ENCODE peak calls at places on chromosomes 16 and 17, in four cellular contexts. S is IMR-90, F is A549, E is K562. P is an unnamed sample.

GRCh38 chr16:84194018-84194417 is 3.1 kb downstream of the ADAD2 start:
- DNase-seq in S (no peak), F (no peak), E (no peak), P (no peak)

GRCh38 chr17:2192367-2193028 is 111.1 kb downstream of the SMG6 start:
- DNase-seq in S (peak), F (peak), E (peak), P (no peak)

GRCh38 chr17:36474571-36474970 is 11.9 kb upstream of the ZNHIT3 start:
- DNase-seq in S (no peak), F (no peak), E (no peak), P (no peak)

GRCh38 chr16:55257971-55258613 is 65.9 kb upstream of the IRX6 start:
- DNase-seq in S (peak), F (peak), E (peak), P (peak)

GRCh38 chr16:64589836-64590235 is 532.0 kb downstream of the CDH11 start:
- DNase-seq in S (peak), F (no peak), E (no peak), P (no peak)

GRCh38 chr17:74042744-74043486 is 160.6 kb upstream of the RPL38 start:
- DNase-seq in S (peak), F (peak), E (peak), P (peak)

GRCh38 chr16:80968386-80969113 is 38.1 kb downstream of the CMC2 start:
- DNase-seq in S (peak), F (peak), E (no peak), P (no peak)

GRCh38 chr16:50665128-50665878 is 15.8 kb downstream of the SNX20 start:
- DNase-seq in S (peak), F (peak), E (peak), P (peak)

GRCh38 chr17:54967621-54968258 is 714 bp downstream of the COX11 start:
- DNase-seq in S (peak), F (peak), E (peak), P (peak)

GRCh38 chr16:87725596-87726235 is 40.1 kb downstream of the KLHDC4 start:
- DNase-seq in S (peak), F (peak), E (no peak), P (no peak)

GRCh38 chr17:57471941-57472368 is 215.6 kb downstream of the MSI2 start:
- DNase-seq in S (no peak), F (no peak), E (no peak), P (no peak)

GRCh38 chr16:10834130-10834529 is 15.5 kb upstream of the TVP23A start:
- DNase-seq in S (no peak), F (no peak), E (no peak), P (no peak)

GRCh38 chr17:74089869-74090464 is 113.5 kb upstream of the RPL38 start:
- DNase-seq in S (no peak), F (peak), E (peak), P (peak)

GRCh38 chr17:77449373-77449907 is 308.7 kb downstream of the SEC14L1 start:
- DNase-seq in S (no peak), F (no peak), E (no peak), P (no peak)

GRCh38 chr16:8397223-8397622 is 193.1 kb downstream of the TMEM114 start:
- DNase-seq in S (no peak), F (no peak), E (no peak), P (no peak)

GRCh38 chr17:65537845-65538678 is 23.4 kb downstream of the AXIN2 start:
- DNase-seq in S (no peak), F (no peak), E (peak), P (no peak)

GRCh38 chr17:15432807-15433547 is 34.4 kb downstream of the CDRT4 start:
- DNase-seq in S (peak), F (no peak), E (no peak), P (peak)

GRCh38 chr16:66364117-66364958 is 2.2 kb upstream of the CDH5 start:
- DNase-seq in S (no peak), F (peak), E (no peak), P (no peak)

GRCh38 chr16:4200000-4200780 is 41.7 kb downstream of the SRL start:
- DNase-seq in S (peak), F (peak), E (peak), P (peak)

GRCh38 chr17:65586899-65587298 is 25.5 kb upstream of the AXIN2 start:
- DNase-seq in S (no peak), F (no peak), E (no peak), P (no peak)

GRCh38 chr17:82030470-82031302 is 792 bp upstream of the RAC3 start:
- DNase-seq in S (peak), F (peak), E (peak), P (no peak)

GRCh38 chr17:52170963-52171572 is 12.6 kb upstream of the CA10 start:
- DNase-seq in S (no peak), F (peak), E (peak), P (peak)

DNA sequence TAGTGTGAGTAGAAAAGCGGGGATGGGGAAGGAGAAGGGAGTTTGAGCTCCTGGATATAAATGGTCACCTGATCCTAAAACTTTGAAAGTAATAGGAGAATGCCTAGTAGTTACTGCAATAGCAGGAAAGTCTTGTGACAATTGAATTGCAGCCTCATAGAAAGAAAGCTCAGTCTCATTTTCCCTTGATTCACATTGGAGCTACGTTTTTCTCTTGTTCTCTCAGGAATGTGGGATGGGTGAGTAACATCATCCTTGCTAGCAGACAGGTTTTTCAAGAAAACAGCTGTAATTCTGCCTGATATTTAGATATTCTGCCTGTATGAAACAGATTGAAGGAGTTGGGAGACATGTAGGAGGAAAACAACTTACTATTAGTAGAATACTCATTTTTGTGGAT is 25.3 kb downstream of the SF3B3 start:
- DNase-seq in S (peak), F (no peak), E (no peak), P (no peak)
- TF ChIP-seq MAZ in S (no peak), F (no peak), E (no peak), P (no peak)

GRCh38 chr17:71032746-71033273 is 863.5 kb downstream of the KCNJ2 start:
- DNase-seq in S (no peak), F (no peak), E (no peak), P (no peak)
- TF ChIP-seq MAZ in S (no peak), F (no peak), E (no peak), P (no peak)

GRCh38 chr16:82108101-82108500 is 61.9 kb downstream of the MPHOSPH6 start:
- DNase-seq in S (no peak), F (no peak), E (no peak), P (no peak)
- TF ChIP-seq MAZ in S (no peak), F (no peak), E (no peak), P (no peak)

DNA sequence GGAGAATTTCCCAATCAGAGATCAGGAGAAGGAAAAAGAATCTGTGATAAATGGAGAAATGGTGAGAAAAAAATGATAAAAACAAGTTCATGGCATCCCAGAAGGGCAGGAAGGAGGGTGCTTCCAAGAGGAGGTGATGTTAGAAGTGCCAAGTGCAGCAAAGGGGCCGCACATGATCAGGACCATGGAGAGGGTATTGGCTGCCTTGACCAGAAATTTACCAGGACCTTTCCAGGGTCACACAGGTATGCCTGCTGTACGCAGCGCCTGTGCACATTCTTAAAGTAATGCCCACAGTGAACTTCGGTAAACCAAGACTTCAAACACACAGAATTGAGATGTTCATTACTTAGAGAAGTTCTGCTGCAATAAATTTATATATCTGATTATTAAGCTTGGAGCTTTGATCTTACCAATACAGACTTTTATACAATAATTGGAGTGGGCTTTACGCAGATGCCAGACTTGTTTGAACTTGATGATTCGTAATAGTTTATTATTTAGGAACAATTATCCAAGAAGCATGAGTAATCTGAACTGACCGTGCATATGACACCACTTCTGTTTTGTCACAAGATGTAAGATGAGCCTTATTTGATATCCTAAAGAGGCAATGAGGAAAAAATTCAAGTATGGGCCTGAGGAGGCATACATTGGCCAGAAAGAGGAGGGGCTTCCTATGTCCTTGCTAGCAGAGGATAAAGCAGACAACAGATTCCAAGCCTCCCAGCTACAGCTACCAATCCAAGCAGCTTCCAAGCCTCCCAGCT is 2.2 kb upstream of the KRT33A start:
- DNase-seq in S (peak), F (no peak), E (no peak), P (no peak)
- TF ChIP-seq MAZ in S (no peak), F (no peak), E (no peak), P (no peak)

GRCh38 chr17:48382989-48383388 is 47.0 kb downstream of the SKAP1 start:
- DNase-seq in S (no peak), F (no peak), E (no peak), P (no peak)
- TF ChIP-seq MAZ in S (no peak), F (no peak), E (no peak), P (no peak)

GRCh38 chr17:80995131-80995530 is 3.5 kb downstream of the CHMP6 start:
- DNase-seq in S (no peak), F (no peak), E (no peak), P (no peak)
- TF ChIP-seq MAZ in S (no peak), F (no peak), E (no peak), P (no peak)

GRCh38 chr16:49342336-49343265 is 31.0 kb upstream of the C16orf78 start:
- DNase-seq in S (no peak), F (no peak), E (no peak), P (no peak)

GRCh38 chr16:49340466-49340865 is 33.1 kb upstream of the C16orf78 start:
- DNase-seq in S (no peak), F (no peak), E (no peak), P (no peak)

GRCh38 chr16:49343291-49343690 is 30.3 kb upstream of the C16orf78 start:
- DNase-seq in S (no peak), F (no peak), E (no peak), P (no peak)

GRCh38 chr16:49344401-49344800 is 29.2 kb upstream of the C16orf78 start:
- DNase-seq in S (no peak), F (no peak), E (no peak), P (no peak)

GRCh38 chr16:49341706-49342105 is 31.9 kb upstream of the C16orf78 start:
- DNase-seq in S (no peak), F (no peak), E (no peak), P (no peak)
- TF ChIP-seq MAZ in S (no peak), F (no peak), E (no peak), P (no peak)

GRCh38 chr17:8644507-8644902 is 14.0 kb upstream of the MYH10 start:
- DNase-seq in S (no peak), F (no peak), E (no peak), P (no peak)

GRCh38 chr17:8647202-8647601 is 16.7 kb upstream of the MYH10 start:
- DNase-seq in S (no peak), F (no peak), E (no peak), P (no peak)

GRCh38 chr17:8651013-8651412 is 20.5 kb upstream of the MYH10 start:
- DNase-seq in S (no peak), F (no peak), E (peak), P (no peak)

GRCh38 chr17:8650119-8650499 is 19.6 kb upstream of the MYH10 start:
- DNase-seq in S (no peak), F (no peak), E (no peak), P (no peak)

GRCh38 chr17:8649157-8650118 is 18.9 kb upstream of the MYH10 start:
- DNase-seq in S (peak), F (no peak), E (no peak), P (no peak)
- TF ChIP-seq MAZ in S (no peak), F (no peak), E (no peak), P (no peak)

DNA sequence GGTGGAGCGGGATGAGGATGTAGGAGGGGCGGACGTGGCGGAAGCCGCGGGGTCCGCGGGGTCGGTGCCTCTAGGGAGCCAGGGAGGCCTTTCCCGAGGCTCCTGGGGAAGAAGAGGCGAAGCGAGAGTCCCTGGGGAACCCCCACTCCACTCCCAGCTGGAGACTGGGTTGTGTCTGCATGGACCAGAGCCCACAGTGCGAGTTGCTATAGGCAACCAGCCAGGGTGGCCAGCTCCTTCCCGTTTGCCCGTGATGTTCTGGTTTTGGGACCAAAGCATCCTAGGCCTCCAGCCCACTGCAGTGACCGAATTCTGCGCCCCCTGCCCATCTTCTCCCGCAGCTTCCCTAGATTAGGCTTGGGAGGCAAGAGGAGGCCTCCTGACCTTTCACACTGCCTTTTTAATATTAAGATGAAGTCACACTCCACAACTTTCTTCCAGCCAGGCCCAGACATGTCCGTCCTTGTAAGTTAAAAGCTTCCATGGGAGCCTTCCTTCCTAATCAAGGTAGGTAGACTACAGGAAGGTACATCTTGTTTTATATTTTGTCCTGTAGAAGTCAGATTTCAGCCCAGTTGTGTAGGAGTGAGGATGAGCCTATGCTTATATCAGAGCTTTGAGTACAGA is 469 bp downstream of the AMZ2 start:
- DNase-seq in S (peak), F (no peak), E (peak), P (no peak)
- TF ChIP-seq MAZ in S (no peak), F (no peak), E (no peak), P (no peak)

DNA sequence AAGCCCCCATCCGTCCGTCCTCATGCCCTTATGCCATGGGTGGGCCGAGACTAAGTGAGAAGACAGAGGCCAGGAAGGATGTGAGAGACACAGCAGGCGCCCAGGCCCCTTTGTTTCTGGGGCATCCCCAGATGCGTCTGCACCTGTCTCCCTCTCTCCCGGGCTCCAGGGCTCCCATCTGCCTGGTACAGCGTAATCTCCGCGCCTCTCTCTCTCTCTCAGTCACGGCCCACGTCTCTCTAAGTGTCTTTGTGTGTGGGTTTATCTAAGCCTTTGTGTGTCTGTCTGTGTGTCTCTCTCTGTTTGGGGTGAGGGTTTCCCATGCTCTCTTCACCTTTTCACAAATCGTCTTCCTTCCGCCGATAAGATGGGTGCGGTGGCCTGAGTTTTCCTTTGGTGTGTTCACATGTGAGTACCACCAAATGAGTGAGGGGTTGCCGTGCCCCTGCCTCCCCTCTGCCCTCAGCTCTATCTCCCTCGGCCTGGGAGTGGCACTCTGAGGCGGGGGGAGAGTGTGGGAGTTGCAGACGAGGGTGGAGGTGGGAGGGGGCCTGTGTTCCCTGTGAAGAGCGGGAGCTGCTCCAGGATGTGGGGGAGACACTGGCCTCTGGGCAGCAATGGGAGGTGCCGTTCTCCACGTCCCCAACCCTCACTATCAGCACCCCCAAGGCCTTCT is 25.8 kb upstream of the ABCC3 start:
- DNase-seq in S (no peak), F (no peak), E (no peak), P (no peak)
- TF ChIP-seq MAZ in S (no peak), F (no peak), E (no peak), P (no peak)

P was measured in HepG2.